ENCODE peak calls at places on chromosome 15, in five cellular contexts. R is lower leg skin; T is activated T-helper 1 cell treated with anti-CD3 and anti-CD28 coated beads, Interleukin-2, amount 50 U/mL, for 16 hours; D is HEK293T; C is activated CD4-positive, alpha-beta memory T cell treated with anti-CD3 and anti-CD28 coated beads for 36 hours. N is an unnamed sample.

GRCh38 chr15:66566963-66567531 is 1.2 kb upstream of the LCTL start:
- DNase-seq in R (peak), D (peak), T (no peak), C (peak), N (no peak)

GRCh38 chr15:75733761-75734651 is 21.4 kb upstream of the CSPG4 start:
- DNase-seq in D (no peak), T (no peak), C (no peak), R (no peak), N (no peak)

GRCh38 chr15:80234883-80235282 is 17.1 kb downstream of the CTXND1 start:
- DNase-seq in R (no peak), T (no peak), D (peak), C (peak), N (no peak)

GRCh38 chr15:90624278-90624930 is 92.7 kb upstream of the BLM start:
- DNase-seq in T (no peak), D (no peak), C (no peak), R (no peak), N (no peak)

GRCh38 chr15:56243774-56244236 is at the start of gene RFX7:
- DNase-seq in T (peak), D (peak), C (peak), R (no peak), N (no peak)

GRCh38 chr15:72784233-72784876 is 797 bp upstream of the ADPGK start:
- DNase-seq in D (peak), R (no peak), T (no peak), C (peak), N (peak)

GRCh38 chr15:97902140-97902780 is 58.2 kb upstream of the ARRDC4 start:
- DNase-seq in T (no peak), C (no peak), D (no peak), R (peak), N (no peak)

GRCh38 chr15:31489281-31489680 is 162.6 kb downstream of the KLF13 start:
- DNase-seq in T (no peak), R (no peak), D (no peak), C (no peak), N (no peak)

GRCh38 chr15:91100561-91101355 is 701 bp downstream of the SV2B start:
- DNase-seq in D (no peak), T (no peak), R (no peak), C (peak), N (no peak)

GRCh38 chr15:96181873-96182301 is 148.6 kb upstream of the NR2F2 start:
- DNase-seq in D (no peak), C (no peak), T (no peak), R (peak), N (no peak)

GRCh38 chr15:71424765-71425164 is 309.5 kb downstream of the THSD4 start:
- DNase-seq in C (no peak), T (no peak), R (no peak), D (no peak), N (no peak)

GRCh38 chr15:74228723-74229081 is 7.4 kb upstream of the CCDC33 start:
- DNase-seq in D (peak), T (no peak), R (no peak), C (no peak), N (no peak)

GRCh38 chr15:97976766-97977503 is 16.4 kb downstream of the ARRDC4 start:
- DNase-seq in T (no peak), C (no peak), R (no peak), D (no peak), N (no peak)

GRCh38 chr15:82393671-82394070 is 35.9 kb upstream of the GOLGA6L9 start:
- DNase-seq in D (no peak), R (no peak), C (no peak), T (no peak), N (no peak)

GRCh38 chr15:22962611-22963010 is 17.6 kb downstream of the CYFIP1 start:
- DNase-seq in T (no peak), C (no peak), D (no peak), R (no peak), N (no peak)

GRCh38 chr15:45291822-45292582 is 40.0 kb downstream of the SLC28A2 start:
- DNase-seq in C (no peak), D (no peak), T (no peak), R (no peak), N (no peak)

GRCh38 chr15:64775551-64776401 is at the start of gene RBPMS2:
- DNase-seq in R (no peak), T (no peak), D (peak), C (peak), N (no peak)

GRCh38 chr15:50549326-50549725 is 2.9 kb upstream of the USP50 start:
- DNase-seq in R (no peak), T (no peak), D (no peak), C (no peak), N (no peak)

GRCh38 chr15:29589975-29590374 is 232.3 kb downstream of the TJP1 start:
- DNase-seq in T (no peak), C (no peak), R (no peak), D (no peak), N (no peak)

GRCh38 chr15:34657469-34658127 is 74.1 kb upstream of the GOLGA8B start:
- DNase-seq in C (no peak), R (no peak), T (no peak), D (no peak), N (no peak)

GRCh38 chr15:67771201-67771600 is 54.1 kb upstream of the SKOR1 start:
- DNase-seq in R (no peak), D (no peak), C (no peak), T (no peak), N (no peak)

GRCh38 chr15:41958002-41958420 is 14.3 kb downstream of the EHD4 start:
- DNase-seq in T (no peak), D (no peak), C (no peak), R (no peak), N (no peak)